ENCODE peak calls at places on chromosomes 6 and 20, in eight cellular contexts. O is activated CD4-positive, alpha-beta T cell treated with anti-CD3 and anti-CD28 coated beads, Interleukin-2, amount 50 U/mL, for 48 hours; A is cardiac septum; M is fibroblast of lung; K is activated CD4-positive, CD25-positive, alpha-beta regulatory T cell; Q is iris pigment epithelial cell; G is fibroblast of the conjunctiva; L is CD4-positive, CD25-positive, alpha-beta regulatory T cell. V is an unnamed sample.

GRCh38 chr20:36823126-36823525 is 49.6 kb upstream of the DSN1 start:
- DNase-seq in Q (no peak), A (no peak), K (no peak), O (no peak), L (no peak), G (no peak), M (peak; percentile 28), V (no peak)

GRCh38 chr20:58649288-58650180 is 1.5 kb upstream of the STX16 start:
- DNase-seq in K (no peak), G (no peak), L (peak; percentile 45), O (peak; percentile 41), M (no peak), A (no peak), Q (peak; percentile 29), V (no peak)

GRCh38 chr6:11527274-11527870 is 10.2 kb upstream of the TMEM170B start:
- DNase-seq in A (no peak), K (no peak), M (no peak), O (no peak), L (no peak), Q (no peak), G (no peak), V (no peak)

GRCh38 chr20:33576432-33576883 is 85.7 kb upstream of the C20orf144 start:
- DNase-seq in M (peak; percentile 20), L (no peak), A (no peak), K (no peak), Q (no peak), O (no peak), G (no peak), V (no peak)

GRCh38 chr6:78436335-78436734 is 431.0 kb upstream of the IRAK1BP1 start:
- DNase-seq in A (no peak), Q (peak; percentile 56), L (no peak), G (no peak), K (no peak), M (peak; percentile 34), O (no peak), V (no peak)

GRCh38 chr20:45975686-45976085 is 3.7 kb upstream of the ZNF335 start:
- DNase-seq in G (no peak), L (no peak), O (no peak), M (no peak), A (peak; percentile 27), K (no peak), Q (no peak), V (no peak)

GRCh38 chr20:6746901-6747609 is 20.4 kb upstream of the BMP2 start:
- DNase-seq in A (no peak), Q (peak; percentile 35), O (no peak), G (no peak), M (no peak), L (no peak), K (no peak), V (no peak)

GRCh38 chr20:47529840-47530239 is 28.2 kb downstream of the NCOA3 start:
- DNase-seq in G (no peak), L (no peak), K (no peak), A (no peak), Q (peak; percentile 61), M (peak; percentile 25), O (no peak), V (no peak)

GRCh38 chr6:16204653-16205376 is 33.6 kb upstream of the GMPR start:
- DNase-seq in L (no peak), A (no peak), M (no peak), Q (no peak), O (no peak), K (no peak), G (no peak), V (no peak)

V was measured in omental fat pad.